ENCODE peak calls at places on chromosomes 2 and 18, in eight cellular contexts. X is H4, U is GM04504, K is heart right ventricle, W is kidney, O is NCI-H2081, G is right lobe of liver, S is AG04450. H is an unnamed sample.

GRCh38 chr18:44079602-44080001 is 601.1 kb upstream of the SETBP1 start:
- DNase-seq in X (peak), U (no peak), K (no peak), W (no peak), O (no peak), G (no peak), S (peak), H (no peak)

GRCh38 chr2:168564641-168565040 is 108.6 kb downstream of the CERS6 start:
- DNase-seq in X (no peak), U (no peak), K (no peak), W (no peak), O (no peak), G (no peak), S (no peak), H (no peak)

GRCh38 chr18:75544051-75544481 is 116.6 kb upstream of the SMIM21 start:
- DNase-seq in X (peak), U (no peak), K (no peak), W (no peak), O (no peak), G (no peak), S (no peak), H (no peak)

GRCh38 chr18:54671291-54671881 is 80.3 kb downstream of the DYNAP start:
- DNase-seq in X (no peak), U (no peak), K (no peak), W (no peak), O (peak), G (no peak), S (no peak), H (no peak)

GRCh38 chr18:42242758-42243157 is 287.7 kb downstream of the PIK3C3 start:
- DNase-seq in X (no peak), U (no peak), K (no peak), W (no peak), O (no peak), G (no peak), S (no peak), H (no peak)

GRCh38 chr2:111072220-111072871 is 48.4 kb upstream of the BCL2L11 start:
- DNase-seq in X (peak), U (peak), K (no peak), W (no peak), O (no peak), G (no peak), S (peak), H (no peak)

GRCh38 chr2:98459776-98460175 is 15.1 kb downstream of the INPP4A start:
- DNase-seq in X (no peak), U (no peak), K (no peak), W (no peak), O (no peak), G (no peak), S (no peak), H (no peak)

GRCh38 chr2:67898605-67899004 is 164.2 kb downstream of the C1D start:
- DNase-seq in X (no peak), U (peak), K (no peak), W (no peak), O (no peak), G (no peak), S (no peak), H (no peak)

GRCh38 chr2:30959653-30960052 is 152.4 kb upstream of the CAPN13 start:
- DNase-seq in X (no peak), U (no peak), K (no peak), W (no peak), O (no peak), G (no peak), S (no peak), H (no peak)

GRCh38 chr2:217125004-217125403 is 265.1 kb upstream of the TNP1 start:
- DNase-seq in X (no peak), U (no peak), K (no peak), W (no peak), O (no peak), G (no peak), S (no peak), H (no peak)

GRCh38 chr18:36514778-36515177 is 217.3 kb downstream of the FHOD3 start:
- DNase-seq in X (no peak), U (no peak), K (no peak), W (no peak), O (no peak), G (no peak), S (no peak), H (no peak)

GRCh38 chr2:28493636-28494035 is 2.2 kb upstream of the PLB1 start:
- DNase-seq in X (no peak), U (no peak), K (no peak), W (no peak), O (no peak), G (no peak), S (no peak), H (no peak)

GRCh38 chr2:17422066-17422465 is 96.2 kb downstream of the RAD51AP2 start:
- DNase-seq in X (no peak), U (no peak), K (no peak), W (no peak), O (no peak), G (no peak), S (no peak), H (no peak)

GRCh38 chr2:223797073-223797472 is 40.3 kb downstream of the AP1S3 start:
- DNase-seq in X (no peak), U (no peak), K (no peak), W (no peak), O (no peak), G (no peak), S (no peak), H (no peak)

GRCh38 chr18:51668101-51668500 is 470.6 kb upstream of the MEX3C start:
- DNase-seq in X (peak), U (peak), K (peak), W (no peak), O (peak), G (no peak), S (peak), H (no peak)

GRCh38 chr2:96839288-96839874 is 4.4 kb downstream of the ANKRD23 start:
- DNase-seq in X (no peak), U (no peak), K (peak), W (peak), O (no peak), G (peak), S (no peak), H (no peak)